ENCODE peak calls at places on chromosomes 4 and X, in eight cellular contexts. D is AG04450, M is body of pancreas, N is WERI-Rb-1, L is cardiac fibroblast, H is fibroblast of the aortic adventitia, I is fibroblast of pulmonary artery, O is MM.1S. T is an unnamed sample.

GRCh38 chrX:63514575-63514967 is 163.4 kb upstream of the SPIN4 start:
- DNase-seq in D (no peak), N (no peak), O (no peak), L (peak), H (peak), M (no peak), I (peak), T (peak)

GRCh38 chr4:147788791-147789190 is 56.9 kb downstream of the ARHGAP10 start:
- DNase-seq in I (no peak), L (no peak), N (no peak), O (no peak), D (no peak), H (peak), M (no peak), T (no peak)

GRCh38 chr4:172628263-172628662 is 540.3 kb upstream of the GALNT7 start:
- DNase-seq in I (no peak), L (no peak), M (no peak), H (no peak), O (no peak), D (no peak), N (no peak), T (no peak)

GRCh38 chr4:159540038-159540437 is 437.2 kb downstream of the RAPGEF2 start:
- DNase-seq in O (peak), H (no peak), D (no peak), M (no peak), N (no peak), I (no peak), L (no peak), T (no peak)

GRCh38 chr4:128427832-128428366 is 140.3 kb upstream of the PGRMC2 start:
- DNase-seq in L (peak), H (peak), O (peak), M (peak), N (peak), D (peak), I (peak), T (peak)

GRCh38 chrX:50442426-50443116 is 28.1 kb downstream of the DGKK start:
- DNase-seq in D (no peak), M (no peak), I (no peak), O (no peak), H (no peak), L (no peak), N (no peak), T (no peak)

GRCh38 chr4:138053601-138054322 is 188.4 kb downstream of the SLC7A11 start:
- DNase-seq in M (no peak), O (no peak), H (peak), N (no peak), L (peak), I (peak), D (peak), T (peak)

GRCh38 chrX:136190038-136190437 is 42.7 kb downstream of the FHL1 start:
- DNase-seq in N (no peak), D (no peak), M (no peak), L (no peak), H (no peak), O (no peak), I (no peak), T (no peak)

GRCh38 chrX:84248226-84248625 is 60.2 kb upstream of the RPS6KA6 start:
- DNase-seq in L (peak), I (peak), H (peak), D (peak), M (no peak), N (no peak), O (no peak), T (peak)

GRCh38 chr4:87235020-87235671 is 14.7 kb upstream of the KLHL8 start:
- DNase-seq in O (no peak), I (no peak), L (no peak), N (no peak), M (no peak), D (no peak), H (peak), T (peak)

GRCh38 chrX:110280954-110281353 is 36.9 kb downstream of the AMMECR1 start:
- DNase-seq in M (no peak), N (no peak), I (no peak), O (no peak), H (peak), L (peak), D (peak), T (peak)

GRCh38 chrX:1380672-1381233 is 11.2 kb downstream of the SLC25A6 start:
- DNase-seq in N (no peak), O (no peak), H (no peak), D (no peak), I (no peak), M (no peak), L (no peak), T (peak)

GRCh38 chr4:105843941-105844340 is 51.3 kb upstream of the NPNT start:
- DNase-seq in D (no peak), M (no peak), O (no peak), L (no peak), I (no peak), H (no peak), N (no peak), T (no peak)

GRCh38 chr4:39933689-39934590 is 43.8 kb downstream of the PDS5A start:
- DNase-seq in H (peak), L (peak), M (no peak), O (no peak), D (peak), I (peak), N (peak), T (peak)

GRCh38 chrX:136250191-136251041 is 784 bp downstream of the MAP7D3 start:
- DNase-seq in I (no peak), O (no peak), M (no peak), N (no peak), H (no peak), L (peak), D (no peak), T (peak)

GRCh38 chr4:183610613-183611012 is 48.4 kb downstream of the RWDD4 start:
- DNase-seq in N (no peak), L (no peak), H (peak), M (no peak), I (peak), O (no peak), D (no peak), T (peak)

GRCh38 chr4:54937501-54937900 is 187.9 kb downstream of the KDR start:
- DNase-seq in I (peak), L (no peak), O (no peak), D (no peak), N (no peak), H (no peak), M (no peak), T (no peak)

GRCh38 chr4:101307901-101308300 is 39.4 kb downstream of the PPP3CA start:
- DNase-seq in O (no peak), H (peak), N (no peak), I (no peak), L (no peak), M (no peak), D (no peak), T (no peak)

GRCh38 chrX:120274958-120275357 is 24.3 kb downstream of the ZBTB33 start:
- DNase-seq in I (no peak), H (no peak), L (no peak), M (no peak), O (no peak), D (no peak), N (no peak), T (no peak)

GRCh38 chr4:21507439-21507838 is 441.1 kb downstream of the KCNIP4 start:
- DNase-seq in L (peak), N (no peak), H (peak), D (no peak), I (peak), O (peak), M (no peak), T (peak)

GRCh38 chr4:26746742-26747351 is 113.8 kb upstream of the STIM2 start:
- DNase-seq in L (no peak), H (no peak), O (peak), D (no peak), M (no peak), I (no peak), N (no peak), T (no peak)

DNA sequence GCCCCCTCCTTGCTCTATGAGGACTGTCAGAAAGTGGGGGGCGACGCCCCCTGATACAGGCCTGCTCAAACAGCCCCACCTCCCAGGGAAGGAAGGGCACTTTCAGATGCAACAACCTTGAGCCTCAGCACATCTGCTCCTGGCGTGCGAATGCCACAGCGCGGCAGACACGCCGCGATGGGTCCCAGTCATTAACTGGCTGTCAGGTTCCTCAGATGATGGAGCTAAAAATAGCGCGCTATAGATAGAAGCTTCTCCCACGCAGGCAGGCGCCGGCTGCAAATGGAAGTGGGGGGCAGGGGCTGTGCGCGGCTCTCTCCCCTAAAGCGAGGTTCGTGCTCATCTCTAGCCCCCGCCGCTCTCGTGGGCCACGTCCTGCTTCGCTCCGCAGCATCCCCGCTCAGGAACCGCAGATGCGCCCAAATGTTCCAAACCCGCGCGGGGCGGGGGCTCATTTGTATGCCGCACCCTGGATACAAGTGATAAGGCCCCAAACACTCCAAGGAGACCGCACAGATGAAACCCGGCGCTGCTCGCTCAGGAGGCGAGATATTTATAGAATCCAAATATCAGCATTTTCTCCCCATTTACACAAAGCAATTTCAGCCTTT is 57.7 kb upstream of the LGI2 start:
- DNase-seq in O (peak), M (no peak), L (peak), I (no peak), N (peak), H (no peak), D (no peak), T (no peak)
- H3K4me3 ChIP-seq in O (peak), M (no peak), L (peak), I (peak), N (peak), H (peak), D (peak), T (peak)

DNA sequence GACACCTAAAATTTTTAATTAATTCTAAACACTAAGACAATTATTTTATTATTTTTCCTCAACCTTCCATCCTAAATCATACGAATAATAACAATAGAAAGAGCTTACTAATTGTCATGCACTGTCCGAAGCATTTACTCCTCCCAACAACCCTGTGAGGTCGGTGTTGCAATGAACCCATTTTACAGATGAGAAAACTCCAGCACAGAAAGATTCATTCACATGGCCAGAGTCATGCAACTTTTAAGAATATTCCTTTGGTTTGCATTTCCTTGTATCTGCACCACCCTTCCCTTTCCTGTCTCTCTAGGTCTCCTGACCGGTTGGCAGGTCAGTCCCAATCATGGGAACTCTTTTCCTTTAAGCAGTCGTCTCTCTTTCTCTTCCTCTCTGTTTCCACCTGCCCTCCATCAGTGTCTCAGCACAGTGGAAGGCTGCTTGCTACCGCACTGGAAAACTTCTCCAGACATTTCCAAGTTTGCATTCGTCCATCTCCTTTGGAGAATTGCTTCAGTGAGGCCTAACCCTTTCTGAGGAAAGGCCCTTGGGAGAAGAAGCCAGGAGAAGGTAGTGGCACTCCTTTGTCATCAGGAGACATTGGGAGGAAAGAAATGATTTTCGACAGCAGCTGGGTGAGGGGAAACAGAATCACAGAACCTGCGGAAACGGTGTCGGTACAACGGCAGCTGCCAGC is 1.9 kb upstream of the TMSB4X start:
- DNase-seq in O (no peak), N (no peak), H (no peak), M (no peak), D (no peak), L (no peak), I (no peak), T (no peak)
- H3K4me3 ChIP-seq in O (no peak), N (no peak), H (no peak), M (no peak), D (no peak), L (no peak), I (no peak), T (no peak)

GRCh38 chr4:53477666-53478065 is 100.2 kb downstream of the FIP1L1 start:
- DNase-seq in I (no peak), H (no peak), O (no peak), N (no peak), D (no peak), L (no peak), M (no peak), T (no peak)

GRCh38 chr4:53478671-53479456 is 101.4 kb downstream of the FIP1L1 start:
- DNase-seq in M (no peak), H (peak), L (peak), O (no peak), N (no peak), I (peak), D (peak), T (peak)

GRCh38 chr4:53479731-53480525 is 102.5 kb downstream of the FIP1L1 start:
- DNase-seq in L (no peak), D (no peak), M (no peak), I (no peak), O (no peak), H (peak), N (no peak), T (peak)

GRCh38 chr4:53476232-53477037 is 99.0 kb downstream of the FIP1L1 start:
- DNase-seq in H (peak), M (no peak), D (peak), N (no peak), L (peak), O (no peak), I (peak), T (peak)

DNA sequence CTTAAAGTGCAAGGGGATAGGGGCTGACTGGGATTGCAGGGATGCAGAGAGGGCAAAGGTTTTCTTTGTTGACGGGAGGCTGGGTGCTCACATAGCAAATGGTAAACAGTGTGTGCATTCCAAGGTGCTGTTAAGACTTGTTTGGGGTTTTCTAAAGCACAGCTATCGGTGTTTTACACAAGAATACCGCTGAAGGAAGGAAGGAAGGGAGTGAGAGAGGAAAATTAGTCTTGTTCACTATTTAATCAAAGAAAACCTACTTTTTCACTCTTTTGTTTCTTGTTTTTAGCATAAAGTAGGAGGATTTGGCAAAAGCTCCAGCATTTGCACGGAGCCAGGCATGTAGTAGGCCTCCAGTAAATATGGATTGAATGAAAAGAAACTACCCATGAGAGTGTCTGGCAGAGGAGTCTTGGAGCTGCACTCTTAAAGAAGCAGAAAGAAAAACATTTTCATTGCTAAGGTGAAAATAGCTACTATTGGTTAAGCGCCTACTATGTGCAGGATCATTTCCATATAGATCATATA is 99.7 kb downstream of the FIP1L1 start:
- DNase-seq in L (peak), I (no peak), N (no peak), H (peak), D (no peak), O (no peak), M (no peak), T (no peak)
- H3K4me3 ChIP-seq in L (no peak), I (no peak), N (no peak), H (peak), D (no peak), O (no peak), M (no peak), T (no peak)

GRCh38 chr4:78152795-78153194 is 95.7 kb downstream of the FRAS1 start:
- DNase-seq in L (no peak), I (no peak), O (no peak), D (no peak), M (no peak), N (no peak), H (no peak), T (no peak)
- H3K4me3 ChIP-seq in L (no peak), I (no peak), O (no peak), D (no peak), M (no peak), N (no peak), H (no peak), T (no peak)

GRCh38 chr4:163228648-163229047 is 62.0 kb upstream of the NAF1 start:
- DNase-seq in L (no peak), N (no peak), D (no peak), H (no peak), M (no peak), O (no peak), I (no peak), T (no peak)
- H3K4me3 ChIP-seq in L (no peak), N (no peak), D (no peak), H (no peak), M (no peak), O (no peak), I (no peak), T (no peak)

GRCh38 chr4:7842384-7843279 is 97.0 kb downstream of the AFAP1 start:
- DNase-seq in N (no peak), I (peak), H (peak), O (no peak), M (no peak), L (peak), D (peak), T (peak)

GRCh38 chr4:7847206-7847605 is 92.5 kb downstream of the AFAP1 start:
- DNase-seq in H (no peak), L (no peak), M (no peak), N (no peak), D (no peak), I (no peak), O (no peak), T (no peak)

GRCh38 chr4:7845493-7846124 is 94.1 kb downstream of the AFAP1 start:
- DNase-seq in D (no peak), L (no peak), N (peak), M (no peak), H (no peak), I (no peak), O (no peak), T (no peak)

GRCh38 chr4:7843831-7844230 is 95.8 kb downstream of the AFAP1 start:
- DNase-seq in I (no peak), H (no peak), L (no peak), N (no peak), M (no peak), D (no peak), O (no peak), T (no peak)

GRCh38 chr4:7844247-7844991 is 95.2 kb downstream of the AFAP1 start:
- DNase-seq in D (peak), M (peak), O (peak), H (peak), I (peak), N (peak), L (peak), T (peak)
- H3K4me3 ChIP-seq in D (no peak), M (no peak), O (no peak), H (peak), I (peak), N (no peak), L (no peak), T (no peak)

T was measured in foreskin fibroblast.